ENCODE peak calls at places on chromosomes 6 and 20, in four cellular contexts. G, Y, T and S are unnamed samples.

GRCh38 chr20:18004389-18005031 is 35.7 kb downstream of the MGME1 start:
- DNase-seq in G (no peak), Y (no peak), T (no peak), S (no peak)

GRCh38 chr20:51980277-51980676 is 178.0 kb upstream of the SALL4 start:
- DNase-seq in Y (no peak), T (no peak), G (no peak), S (no peak)

GRCh38 chr6:114747995-114748625 is 405.3 kb upstream of the HS3ST5 start:
- DNase-seq in T (no peak), G (peak), Y (peak), S (peak)

GRCh38 chr6:85126448-85127178 is 323.3 kb upstream of the NT5E start:
- DNase-seq in Y (peak), T (no peak), G (peak), S (peak)

GRCh38 chr6:83853178-83853967 is at the start of gene RIPPLY2:
- DNase-seq in Y (peak), G (peak), T (peak), S (no peak)

GRCh38 chr20:57323034-57323433 is 6.6 kb upstream of the SPO11 start:
- DNase-seq in G (no peak), T (peak), Y (no peak), S (no peak)

GRCh38 chr6:54865091-54865631 is 18.6 kb downstream of the FAM83B start:
- DNase-seq in G (no peak), T (no peak), Y (no peak), S (no peak)

GRCh38 chr20:10488436-10489053 is 53.4 kb downstream of the SLX4IP start:
- DNase-seq in T (no peak), Y (no peak), G (no peak), S (no peak)

GRCh38 chr6:165244524-165245247 is 64.7 kb downstream of the C6orf118 start:
- DNase-seq in T (no peak), G (no peak), Y (no peak), S (peak)

GRCh38 chr20:5657190-5657872 is 92.9 kb upstream of the SHLD1 start:
- DNase-seq in G (no peak), Y (no peak), T (peak), S (no peak)

GRCh38 chr20:59158673-59159072 is 4.9 kb upstream of the ZNF831 start:
- DNase-seq in Y (no peak), G (no peak), T (no peak), S (no peak)

GRCh38 chr20:36852187-36852586 is 23.8 kb upstream of the TLDC2 start:
- DNase-seq in Y (peak), G (no peak), T (no peak), S (no peak)

GRCh38 chr6:97459986-97460385 is 177.0 kb upstream of the MMS22L start:
- DNase-seq in G (no peak), T (no peak), Y (no peak), S (no peak)

GRCh38 chr6:74362391-74362790 is 666.4 kb downstream of the CD109 start:
- DNase-seq in T (no peak), G (no peak), Y (no peak), S (no peak)

GRCh38 chr6:72080260-72080941 is 194.1 kb downstream of the RIMS1 start:
- DNase-seq in G (no peak), T (no peak), Y (no peak), S (no peak)

GRCh38 chr6:293185-294174 is 1.2 kb downstream of the DUSP22 start:
- DNase-seq in G (peak), Y (no peak), T (peak), S (no peak)

GRCh38 chr6:48315051-48315719 is 204.2 kb upstream of the PTCHD4 start:
- DNase-seq in T (no peak), Y (no peak), G (no peak), S (no peak)

GRCh38 chr6:44738652-44739141 is 351.2 kb downstream of the CDC5L start:
- DNase-seq in T (no peak), G (no peak), Y (no peak), S (no peak)

GRCh38 chr6:22141271-22141745 is 155.5 kb downstream of the PRL start:
- DNase-seq in Y (no peak), G (no peak), T (no peak), S (no peak)

GRCh38 chr20:6434131-6434530 is 311.3 kb upstream of the FERMT1 start:
- DNase-seq in G (no peak), T (no peak), Y (no peak), S (no peak)